ENCODE peak calls at places on chromosomes 13 and 19, in seven cellular contexts. K is NAMALWA, E is T-cell, S is substantia nigra, Q is AG20443, W is iPS-NIHi11, X is ELR. P is an unnamed sample.

GRCh38 chr13:113664751-113665581 is 2.1 kb upstream of the GRK1 start:
- DNase-seq in W (no peak), K (no peak), Q (no peak), S (no peak), X (no peak), E (no peak), P (no peak)

GRCh38 chr19:52670046-52670445 is 31.9 kb upstream of the ZNF83 start:
- DNase-seq in K (no peak), W (no peak), E (no peak), X (no peak), Q (no peak), S (no peak), P (no peak)

GRCh38 chr19:46731007-46731501 is 14.1 kb upstream of the PRKD2 start:
- DNase-seq in S (no peak), E (no peak), W (no peak), X (peak), Q (peak), K (no peak), P (peak)

GRCh38 chr19:18160792-18161690 is 8.1 kb downstream of the PIK3R2 start:
- DNase-seq in W (peak), X (peak), K (peak), Q (peak), S (peak), E (peak), P (peak)

GRCh38 chr13:39765801-39766463 is 110.5 kb downstream of the COG6 start:
- DNase-seq in S (no peak), E (no peak), X (peak), Q (peak), W (peak), K (peak), P (peak)

GRCh38 chr13:65724261-65724660 is 1505.9 kb downstream of the PCDH9 start:
- DNase-seq in K (no peak), X (no peak), S (no peak), W (no peak), E (no peak), Q (no peak), P (no peak)

GRCh38 chr19:3073159-3073563 is 10.9 kb upstream of the TLE5 start:
- DNase-seq in K (no peak), S (no peak), X (peak), E (no peak), Q (no peak), W (peak), P (peak)

GRCh38 chr19:7869910-7870511 is 4.2 kb downstream of the PRR36 start:
- DNase-seq in E (peak), K (peak), S (no peak), W (no peak), X (peak), Q (no peak), P (no peak)

GRCh38 chr13:63643543-63643942 is 2227.9 kb upstream of the PCDH20 start:
- DNase-seq in Q (no peak), S (no peak), X (peak), W (no peak), K (no peak), E (no peak), P (no peak)

GRCh38 chr19:3708207-3708931 is at the start of gene TJP3:
- DNase-seq in W (peak), S (no peak), Q (peak), X (peak), K (no peak), E (no peak), P (peak)

GRCh38 chr13:113456116-113456702 is 2.9 kb upstream of the ADPRHL1 start:
- DNase-seq in K (no peak), W (no peak), Q (no peak), S (no peak), E (no peak), X (no peak), P (no peak)

GRCh38 chr19:13146763-13147563 is 3.2 kb downstream of the STX10 start:
- DNase-seq in W (no peak), K (no peak), S (no peak), E (no peak), Q (no peak), X (peak), P (no peak)

GRCh38 chr19:287381-287871 is 3.8 kb downstream of the PLPP2 start:
- DNase-seq in W (peak), S (no peak), E (no peak), K (no peak), X (no peak), Q (no peak), P (no peak)

GRCh38 chr19:50512112-50512998 is 1.4 kb downstream of the ASPDH start:
- DNase-seq in X (no peak), K (no peak), W (no peak), Q (no peak), E (no peak), S (no peak), P (no peak)

GRCh38 chr19:56350416-56351045 is 35.9 kb upstream of the ZSCAN5A start:
- DNase-seq in W (peak), K (peak), S (no peak), Q (peak), X (peak), E (no peak), P (peak)

GRCh38 chr13:97851269-97851668 is 102.2 kb upstream of the IPO5 start:
- DNase-seq in E (no peak), W (no peak), S (no peak), X (no peak), Q (no peak), K (no peak), P (no peak)

P was measured in M059J.